ENCODE peak calls at places on chromosomes 2 and 18, in nine cellular contexts. One of them, this sample, is unnamed.

GRCh38 chr2:224242543-224242942 is 159.4 kb downstream of the FAM124B start:
- DNase-seq in HTR-8/SVneo: no peak
- DNase-seq in AML-193: no peak
- DNase-seq in MM.1S: no peak
- DNase-seq in ELR: peak; percentile 14
- DNase-seq in stimulated activated CD4-positive, alpha-beta T cell treated with anti-CD3 and anti-CD28 coated beads, Interleukin-2, amount 100 ng/mL, for 48 hours: no peak
- DNase-seq in CD8-positive, alpha-beta T cell: no peak
- DNase-seq in activated effector memory CD4-positive, alpha-beta T cell treated with anti-CD3 and anti-CD28 coated beads, Interleukin-2, amount 50 U/mL, for 16 hours: no peak
- DNase-seq in activated CD4-positive, alpha-beta T cell treated with anti-CD3 and anti-CD28 coated beads, Interleukin-2, amount 50 U/mL, for 4 hours: no peak
- DNase-seq in this sample: no peak

GRCh38 chr2:216188956-216189355 is 79.8 kb downstream of the XRCC5 start:
- DNase-seq in HTR-8/SVneo: no peak
- DNase-seq in AML-193: no peak
- DNase-seq in MM.1S: no peak
- DNase-seq in ELR: peak; percentile 78
- DNase-seq in stimulated activated CD4-positive, alpha-beta T cell treated with anti-CD3 and anti-CD28 coated beads, Interleukin-2, amount 100 ng/mL, for 48 hours: no peak
- DNase-seq in CD8-positive, alpha-beta T cell: no peak
- DNase-seq in activated effector memory CD4-positive, alpha-beta T cell treated with anti-CD3 and anti-CD28 coated beads, Interleukin-2, amount 50 U/mL, for 16 hours: no peak
- DNase-seq in activated CD4-positive, alpha-beta T cell treated with anti-CD3 and anti-CD28 coated beads, Interleukin-2, amount 50 U/mL, for 4 hours: no peak
- DNase-seq in this sample: no peak

GRCh38 chr2:64876137-64876647 is 113.0 kb upstream of the SLC1A4 start:
- DNase-seq in HTR-8/SVneo: peak; percentile 79
- DNase-seq in AML-193: no peak
- DNase-seq in MM.1S: no peak
- DNase-seq in ELR: peak; percentile 89
- DNase-seq in stimulated activated CD4-positive, alpha-beta T cell treated with anti-CD3 and anti-CD28 coated beads, Interleukin-2, amount 100 ng/mL, for 48 hours: no peak
- DNase-seq in CD8-positive, alpha-beta T cell: no peak
- DNase-seq in activated effector memory CD4-positive, alpha-beta T cell treated with anti-CD3 and anti-CD28 coated beads, Interleukin-2, amount 50 U/mL, for 16 hours: no peak
- DNase-seq in activated CD4-positive, alpha-beta T cell treated with anti-CD3 and anti-CD28 coated beads, Interleukin-2, amount 50 U/mL, for 4 hours: no peak
- DNase-seq in this sample: no peak

GRCh38 chr2:201118121-201118956 is 2.4 kb downstream of the CFLAR start:
- DNase-seq in HTR-8/SVneo: peak; percentile 69
- DNase-seq in AML-193: peak; percentile 81
- DNase-seq in MM.1S: peak; percentile 93
- DNase-seq in ELR: peak; percentile 86
- DNase-seq in stimulated activated CD4-positive, alpha-beta T cell treated with anti-CD3 and anti-CD28 coated beads, Interleukin-2, amount 100 ng/mL, for 48 hours: peak; percentile 76
- DNase-seq in CD8-positive, alpha-beta T cell: peak; percentile 89
- DNase-seq in activated effector memory CD4-positive, alpha-beta T cell treated with anti-CD3 and anti-CD28 coated beads, Interleukin-2, amount 50 U/mL, for 16 hours: peak; percentile 95
- DNase-seq in activated CD4-positive, alpha-beta T cell treated with anti-CD3 and anti-CD28 coated beads, Interleukin-2, amount 50 U/mL, for 4 hours: peak; percentile 87
- DNase-seq in this sample: peak; percentile 87

GRCh38 chr18:73352546-73352945 is 484.8 kb upstream of the NETO1 start:
- DNase-seq in HTR-8/SVneo: no peak
- DNase-seq in AML-193: no peak
- DNase-seq in MM.1S: no peak
- DNase-seq in ELR: no peak
- DNase-seq in stimulated activated CD4-positive, alpha-beta T cell treated with anti-CD3 and anti-CD28 coated beads, Interleukin-2, amount 100 ng/mL, for 48 hours: no peak
- DNase-seq in CD8-positive, alpha-beta T cell: no peak
- DNase-seq in activated effector memory CD4-positive, alpha-beta T cell treated with anti-CD3 and anti-CD28 coated beads, Interleukin-2, amount 50 U/mL, for 16 hours: no peak
- DNase-seq in activated CD4-positive, alpha-beta T cell treated with anti-CD3 and anti-CD28 coated beads, Interleukin-2, amount 50 U/mL, for 4 hours: no peak
- DNase-seq in this sample: no peak

GRCh38 chr2:120647487-120647886 is 88.2 kb upstream of the GLI2 start:
- DNase-seq in HTR-8/SVneo: no peak
- DNase-seq in AML-193: no peak
- DNase-seq in MM.1S: no peak
- DNase-seq in ELR: peak; percentile 69
- DNase-seq in stimulated activated CD4-positive, alpha-beta T cell treated with anti-CD3 and anti-CD28 coated beads, Interleukin-2, amount 100 ng/mL, for 48 hours: no peak
- DNase-seq in CD8-positive, alpha-beta T cell: no peak
- DNase-seq in activated effector memory CD4-positive, alpha-beta T cell treated with anti-CD3 and anti-CD28 coated beads, Interleukin-2, amount 50 U/mL, for 16 hours: no peak
- DNase-seq in activated CD4-positive, alpha-beta T cell treated with anti-CD3 and anti-CD28 coated beads, Interleukin-2, amount 50 U/mL, for 4 hours: no peak
- DNase-seq in this sample: no peak

GRCh38 chr2:127176371-127177311 is 43.5 kb downstream of the CYP27C1 start:
- DNase-seq in HTR-8/SVneo: no peak
- DNase-seq in AML-193: no peak
- DNase-seq in MM.1S: no peak
- DNase-seq in ELR: peak; percentile 68
- DNase-seq in stimulated activated CD4-positive, alpha-beta T cell treated with anti-CD3 and anti-CD28 coated beads, Interleukin-2, amount 100 ng/mL, for 48 hours: no peak
- DNase-seq in CD8-positive, alpha-beta T cell: no peak
- DNase-seq in activated effector memory CD4-positive, alpha-beta T cell treated with anti-CD3 and anti-CD28 coated beads, Interleukin-2, amount 50 U/mL, for 16 hours: peak; percentile 25
- DNase-seq in activated CD4-positive, alpha-beta T cell treated with anti-CD3 and anti-CD28 coated beads, Interleukin-2, amount 50 U/mL, for 4 hours: no peak
- DNase-seq in this sample: no peak

GRCh38 chr2:139218181-139218580 is 438.0 kb upstream of the NXPH2 start:
- DNase-seq in HTR-8/SVneo: no peak
- DNase-seq in AML-193: no peak
- DNase-seq in MM.1S: no peak
- DNase-seq in ELR: no peak
- DNase-seq in stimulated activated CD4-positive, alpha-beta T cell treated with anti-CD3 and anti-CD28 coated beads, Interleukin-2, amount 100 ng/mL, for 48 hours: no peak
- DNase-seq in CD8-positive, alpha-beta T cell: no peak
- DNase-seq in activated effector memory CD4-positive, alpha-beta T cell treated with anti-CD3 and anti-CD28 coated beads, Interleukin-2, amount 50 U/mL, for 16 hours: no peak
- DNase-seq in activated CD4-positive, alpha-beta T cell treated with anti-CD3 and anti-CD28 coated beads, Interleukin-2, amount 50 U/mL, for 4 hours: no peak
- DNase-seq in this sample: no peak

GRCh38 chr2:75007819-75008218 is 49.4 kb downstream of the POLE4 start:
- DNase-seq in HTR-8/SVneo: no peak
- DNase-seq in AML-193: no peak
- DNase-seq in MM.1S: no peak
- DNase-seq in ELR: no peak
- DNase-seq in stimulated activated CD4-positive, alpha-beta T cell treated with anti-CD3 and anti-CD28 coated beads, Interleukin-2, amount 100 ng/mL, for 48 hours: no peak
- DNase-seq in CD8-positive, alpha-beta T cell: no peak
- DNase-seq in activated effector memory CD4-positive, alpha-beta T cell treated with anti-CD3 and anti-CD28 coated beads, Interleukin-2, amount 50 U/mL, for 16 hours: no peak
- DNase-seq in activated CD4-positive, alpha-beta T cell treated with anti-CD3 and anti-CD28 coated beads, Interleukin-2, amount 50 U/mL, for 4 hours: no peak
- DNase-seq in this sample: no peak

GRCh38 chr18:3572761-3573160 is 122.8 kb downstream of the TGIF1 start:
- DNase-seq in HTR-8/SVneo: no peak
- DNase-seq in AML-193: no peak
- DNase-seq in MM.1S: no peak
- DNase-seq in ELR: no peak
- DNase-seq in stimulated activated CD4-positive, alpha-beta T cell treated with anti-CD3 and anti-CD28 coated beads, Interleukin-2, amount 100 ng/mL, for 48 hours: no peak
- DNase-seq in CD8-positive, alpha-beta T cell: no peak
- DNase-seq in activated effector memory CD4-positive, alpha-beta T cell treated with anti-CD3 and anti-CD28 coated beads, Interleukin-2, amount 50 U/mL, for 16 hours: no peak
- DNase-seq in activated CD4-positive, alpha-beta T cell treated with anti-CD3 and anti-CD28 coated beads, Interleukin-2, amount 50 U/mL, for 4 hours: no peak
- DNase-seq in this sample: no peak

GRCh38 chr2:124283090-124283489 is 258.0 kb downstream of the CNTNAP5 start:
- DNase-seq in HTR-8/SVneo: no peak
- DNase-seq in AML-193: no peak
- DNase-seq in MM.1S: no peak
- DNase-seq in ELR: peak; percentile 25
- DNase-seq in stimulated activated CD4-positive, alpha-beta T cell treated with anti-CD3 and anti-CD28 coated beads, Interleukin-2, amount 100 ng/mL, for 48 hours: no peak
- DNase-seq in CD8-positive, alpha-beta T cell: no peak
- DNase-seq in activated effector memory CD4-positive, alpha-beta T cell treated with anti-CD3 and anti-CD28 coated beads, Interleukin-2, amount 50 U/mL, for 16 hours: no peak
- DNase-seq in activated CD4-positive, alpha-beta T cell treated with anti-CD3 and anti-CD28 coated beads, Interleukin-2, amount 50 U/mL, for 4 hours: no peak
- DNase-seq in this sample: no peak

GRCh38 chr2:39737661-39738060 is 41.4 kb downstream of the THUMPD2 start:
- DNase-seq in HTR-8/SVneo: peak; percentile 71
- DNase-seq in AML-193: no peak
- DNase-seq in MM.1S: no peak
- DNase-seq in ELR: peak; percentile 94
- DNase-seq in stimulated activated CD4-positive, alpha-beta T cell treated with anti-CD3 and anti-CD28 coated beads, Interleukin-2, amount 100 ng/mL, for 48 hours: no peak
- DNase-seq in CD8-positive, alpha-beta T cell: no peak
- DNase-seq in activated effector memory CD4-positive, alpha-beta T cell treated with anti-CD3 and anti-CD28 coated beads, Interleukin-2, amount 50 U/mL, for 16 hours: no peak
- DNase-seq in activated CD4-positive, alpha-beta T cell treated with anti-CD3 and anti-CD28 coated beads, Interleukin-2, amount 50 U/mL, for 4 hours: no peak
- DNase-seq in this sample: no peak

GRCh38 chr2:240713928-240714746 is 22.5 kb downstream of the AQP12A start:
- DNase-seq in HTR-8/SVneo: no peak
- DNase-seq in AML-193: no peak
- DNase-seq in MM.1S: no peak
- DNase-seq in ELR: no peak
- DNase-seq in stimulated activated CD4-positive, alpha-beta T cell treated with anti-CD3 and anti-CD28 coated beads, Interleukin-2, amount 100 ng/mL, for 48 hours: no peak
- DNase-seq in CD8-positive, alpha-beta T cell: no peak
- DNase-seq in activated effector memory CD4-positive, alpha-beta T cell treated with anti-CD3 and anti-CD28 coated beads, Interleukin-2, amount 50 U/mL, for 16 hours: no peak
- DNase-seq in activated CD4-positive, alpha-beta T cell treated with anti-CD3 and anti-CD28 coated beads, Interleukin-2, amount 50 U/mL, for 4 hours: no peak
- DNase-seq in this sample: no peak

GRCh38 chr18:64974378-64975125 is 776.3 kb upstream of the CDH7 start:
- DNase-seq in HTR-8/SVneo: no peak
- DNase-seq in AML-193: no peak
- DNase-seq in MM.1S: no peak
- DNase-seq in ELR: no peak
- DNase-seq in stimulated activated CD4-positive, alpha-beta T cell treated with anti-CD3 and anti-CD28 coated beads, Interleukin-2, amount 100 ng/mL, for 48 hours: no peak
- DNase-seq in CD8-positive, alpha-beta T cell: no peak
- DNase-seq in activated effector memory CD4-positive, alpha-beta T cell treated with anti-CD3 and anti-CD28 coated beads, Interleukin-2, amount 50 U/mL, for 16 hours: no peak
- DNase-seq in activated CD4-positive, alpha-beta T cell treated with anti-CD3 and anti-CD28 coated beads, Interleukin-2, amount 50 U/mL, for 4 hours: no peak
- DNase-seq in this sample: no peak

GRCh38 chr2:96146151-96146880 is 1.1 kb upstream of the DUSP2 start:
- DNase-seq in HTR-8/SVneo: no peak
- DNase-seq in AML-193: peak; percentile 64
- DNase-seq in MM.1S: peak; percentile 80
- DNase-seq in ELR: no peak
- DNase-seq in stimulated activated CD4-positive, alpha-beta T cell treated with anti-CD3 and anti-CD28 coated beads, Interleukin-2, amount 100 ng/mL, for 48 hours: peak; percentile 80
- DNase-seq in CD8-positive, alpha-beta T cell: peak; percentile 88
- DNase-seq in activated effector memory CD4-positive, alpha-beta T cell treated with anti-CD3 and anti-CD28 coated beads, Interleukin-2, amount 50 U/mL, for 16 hours: peak; percentile 96
- DNase-seq in activated CD4-positive, alpha-beta T cell treated with anti-CD3 and anti-CD28 coated beads, Interleukin-2, amount 50 U/mL, for 4 hours: peak; percentile 86
- DNase-seq in this sample: peak; percentile 58

GRCh38 chr2:158923180-158923594 is 45.3 kb upstream of the TANC1 start:
- DNase-seq in HTR-8/SVneo: peak; percentile 17
- DNase-seq in AML-193: no peak
- DNase-seq in MM.1S: no peak
- DNase-seq in ELR: peak; percentile 41
- DNase-seq in stimulated activated CD4-positive, alpha-beta T cell treated with anti-CD3 and anti-CD28 coated beads, Interleukin-2, amount 100 ng/mL, for 48 hours: no peak
- DNase-seq in CD8-positive, alpha-beta T cell: no peak
- DNase-seq in activated effector memory CD4-positive, alpha-beta T cell treated with anti-CD3 and anti-CD28 coated beads, Interleukin-2, amount 50 U/mL, for 16 hours: no peak
- DNase-seq in activated CD4-positive, alpha-beta T cell treated with anti-CD3 and anti-CD28 coated beads, Interleukin-2, amount 50 U/mL, for 4 hours: no peak
- DNase-seq in this sample: no peak

GRCh38 chr2:112138143-112139032 is at the start of gene FBLN7:
- DNase-seq in HTR-8/SVneo: peak; percentile 30
- DNase-seq in AML-193: no peak
- DNase-seq in MM.1S: no peak
- DNase-seq in ELR: peak; percentile 55
- DNase-seq in stimulated activated CD4-positive, alpha-beta T cell treated with anti-CD3 and anti-CD28 coated beads, Interleukin-2, amount 100 ng/mL, for 48 hours: no peak
- DNase-seq in CD8-positive, alpha-beta T cell: no peak
- DNase-seq in activated effector memory CD4-positive, alpha-beta T cell treated with anti-CD3 and anti-CD28 coated beads, Interleukin-2, amount 50 U/mL, for 16 hours: peak; percentile 59
- DNase-seq in activated CD4-positive, alpha-beta T cell treated with anti-CD3 and anti-CD28 coated beads, Interleukin-2, amount 50 U/mL, for 4 hours: no peak
- DNase-seq in this sample: no peak

GRCh38 chr2:29524652-29525051 is 396.7 kb downstream of the ALK start:
- DNase-seq in HTR-8/SVneo: no peak
- DNase-seq in AML-193: no peak
- DNase-seq in MM.1S: no peak
- DNase-seq in ELR: no peak
- DNase-seq in stimulated activated CD4-positive, alpha-beta T cell treated with anti-CD3 and anti-CD28 coated beads, Interleukin-2, amount 100 ng/mL, for 48 hours: no peak
- DNase-seq in CD8-positive, alpha-beta T cell: no peak
- DNase-seq in activated effector memory CD4-positive, alpha-beta T cell treated with anti-CD3 and anti-CD28 coated beads, Interleukin-2, amount 50 U/mL, for 16 hours: no peak
- DNase-seq in activated CD4-positive, alpha-beta T cell treated with anti-CD3 and anti-CD28 coated beads, Interleukin-2, amount 50 U/mL, for 4 hours: no peak
- DNase-seq in this sample: no peak

GRCh38 chr2:218429951-218430692 is 11.2 kb downstream of the VIL1 start:
- DNase-seq in HTR-8/SVneo: no peak
- DNase-seq in AML-193: no peak
- DNase-seq in MM.1S: no peak
- DNase-seq in ELR: no peak
- DNase-seq in stimulated activated CD4-positive, alpha-beta T cell treated with anti-CD3 and anti-CD28 coated beads, Interleukin-2, amount 100 ng/mL, for 48 hours: no peak
- DNase-seq in CD8-positive, alpha-beta T cell: no peak
- DNase-seq in activated effector memory CD4-positive, alpha-beta T cell treated with anti-CD3 and anti-CD28 coated beads, Interleukin-2, amount 50 U/mL, for 16 hours: peak; percentile 27
- DNase-seq in activated CD4-positive, alpha-beta T cell treated with anti-CD3 and anti-CD28 coated beads, Interleukin-2, amount 50 U/mL, for 4 hours: no peak
- DNase-seq in this sample: no peak

GRCh38 chr2:69917854-69918253 is 2.9 kb downstream of the MXD1 start:
- DNase-seq in HTR-8/SVneo: peak; percentile 27
- DNase-seq in AML-193: peak; percentile 47
- DNase-seq in MM.1S: no peak
- DNase-seq in ELR: peak; percentile 92
- DNase-seq in stimulated activated CD4-positive, alpha-beta T cell treated with anti-CD3 and anti-CD28 coated beads, Interleukin-2, amount 100 ng/mL, for 48 hours: no peak
- DNase-seq in CD8-positive, alpha-beta T cell: no peak
- DNase-seq in activated effector memory CD4-positive, alpha-beta T cell treated with anti-CD3 and anti-CD28 coated beads, Interleukin-2, amount 50 U/mL, for 16 hours: no peak
- DNase-seq in activated CD4-positive, alpha-beta T cell treated with anti-CD3 and anti-CD28 coated beads, Interleukin-2, amount 50 U/mL, for 4 hours: no peak
- DNase-seq in this sample: no peak

GRCh38 chr2:166419616-166419934 is 43.8 kb upstream of the SCN9A start:
- DNase-seq in HTR-8/SVneo: no peak
- DNase-seq in AML-193: peak; percentile 39
- DNase-seq in MM.1S: peak; percentile 8
- DNase-seq in ELR: peak; percentile 74
- DNase-seq in stimulated activated CD4-positive, alpha-beta T cell treated with anti-CD3 and anti-CD28 coated beads, Interleukin-2, amount 100 ng/mL, for 48 hours: no peak
- DNase-seq in CD8-positive, alpha-beta T cell: no peak
- DNase-seq in activated effector memory CD4-positive, alpha-beta T cell treated with anti-CD3 and anti-CD28 coated beads, Interleukin-2, amount 50 U/mL, for 16 hours: no peak
- DNase-seq in activated CD4-positive, alpha-beta T cell treated with anti-CD3 and anti-CD28 coated beads, Interleukin-2, amount 50 U/mL, for 4 hours: no peak
- DNase-seq in this sample: no peak

This sample was measured in CMK.